ENCODE peak calls at places on chromosome 1, in four cellular contexts. Z is GM13976, Q is omental fat pad, V is endothelial cell of umbilical vein. Y is an unnamed sample.

GRCh38 chr1:151159373-151159772 is 2.9 kb downstream of the TNFAIP8L2 start:
- DNase-seq in V (no peak), Q (no peak), Z (no peak), Y (no peak)

GRCh38 chr1:234730542-234731370 is 120.8 kb upstream of the IRF2BP2 start:
- DNase-seq in V (no peak), Z (peak; percentile 69), Q (no peak), Y (peak; percentile 78)

GRCh38 chr1:145719230-145720079 is at the start of gene CD160:
- DNase-seq in Z (peak; percentile 57), Q (no peak), V (no peak), Y (peak; percentile 58)

GRCh38 chr1:202200112-202200548 is 6.5 kb downstream of the LGR6 start:
- DNase-seq in Z (no peak), V (no peak), Q (no peak), Y (no peak)

GRCh38 chr1:204377800-204378608 is 18.3 kb upstream of the PLEKHA6 start:
- DNase-seq in Q (no peak), V (peak; percentile 45), Z (peak; percentile 65), Y (peak; percentile 67)

GRCh38 chr1:58104960-58105359 is 441.6 kb downstream of the OMA1 start:
- DNase-seq in V (no peak), Q (no peak), Z (peak; percentile 26), Y (no peak)

GRCh38 chr1:222880586-222880985 is 65.7 kb downstream of the DISP1 start:
- DNase-seq in Z (no peak), V (peak; percentile 10), Q (no peak), Y (peak; percentile 64)

GRCh38 chr1:117698398-117699160 is 92.7 kb downstream of the TENT5C start:
- DNase-seq in Q (no peak), Z (no peak), V (no peak), Y (no peak)

GRCh38 chr1:59686170-59686569 is 128.6 kb upstream of the HOOK1 start:
- DNase-seq in V (no peak), Z (no peak), Q (no peak), Y (no peak)

GRCh38 chr1:214546886-214547641 is 4.3 kb downstream of the PTPN14 start:
- DNase-seq in V (peak; percentile 81), Z (no peak), Q (no peak), Y (no peak)

GRCh38 chr1:221887091-221887746 is 145.3 kb upstream of the DUSP10 start:
- DNase-seq in Q (peak; percentile 25), Z (no peak), V (no peak), Y (no peak)

GRCh38 chr1:216194721-216195120 is 228.5 kb downstream of the USH2A start:
- DNase-seq in V (no peak), Q (no peak), Z (no peak), Y (no peak)

GRCh38 chr1:213371769-213372619 is 321.0 kb downstream of the RPS6KC1 start:
- DNase-seq in Z (no peak), V (no peak), Q (no peak), Y (no peak)

GRCh38 chr1:109396513-109396839 is 1.2 kb downstream of the SORT1 start:
- DNase-seq in V (no peak), Q (no peak), Z (no peak), Y (no peak)

GRCh38 chr1:88549536-88549935 is 134.5 kb upstream of the PKN2 start:
- DNase-seq in V (peak; percentile 10), Z (no peak), Q (no peak), Y (no peak)

DNA sequence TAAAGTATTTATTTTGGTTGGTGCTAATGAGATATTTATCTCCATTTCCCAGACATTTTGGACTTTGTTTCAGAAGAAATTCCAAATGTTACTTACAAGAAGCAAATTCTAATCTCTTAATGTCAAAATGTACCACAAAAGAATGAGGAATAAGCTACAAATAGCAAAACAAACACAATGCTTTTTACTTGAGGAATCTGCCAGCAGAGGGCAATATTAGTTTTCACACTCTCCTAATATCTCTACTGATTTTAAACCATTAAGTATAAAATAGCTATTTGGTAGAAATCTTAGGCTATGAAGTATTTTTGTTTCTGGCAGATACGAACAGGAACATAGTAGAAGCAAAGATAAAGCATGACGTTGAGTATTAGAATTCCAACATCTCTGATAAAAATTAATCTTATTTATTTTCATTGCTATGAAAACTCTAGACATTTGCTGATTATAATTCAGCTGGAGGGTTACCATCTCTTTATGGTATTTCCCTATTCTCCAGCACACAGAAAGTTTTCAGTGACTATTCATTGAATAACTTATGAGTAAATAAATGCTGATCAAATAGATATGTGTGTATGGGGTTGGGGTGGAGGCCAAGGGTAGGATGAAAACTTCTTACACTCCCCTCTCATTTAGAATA is 13.4 kb upstream of the HMCN1 start:
- DNase-seq in V (peak; percentile 76), Q (no peak), Z (no peak), Y (no peak)
- TF ChIP-seq CTCF in V (peak; percentile 31), Q (no peak), Z (peak; percentile 22), Y (peak; percentile 58)

GRCh38 chr1:240737268-240737667 is 125.3 kb upstream of the GREM2 start:
- DNase-seq in Q (no peak), Z (no peak), V (no peak), Y (no peak)

GRCh38 chr1:240737761-240738265 is 125.9 kb upstream of the GREM2 start:
- DNase-seq in V (no peak), Q (no peak), Z (no peak), Y (no peak)

GRCh38 chr1:240734001-240734400 is 122.0 kb upstream of the GREM2 start:
- DNase-seq in Q (no peak), Z (no peak), V (no peak), Y (no peak)

GRCh38 chr1:240732390-240732789 is 120.4 kb upstream of the GREM2 start:
- DNase-seq in Z (peak; percentile 60), V (peak; percentile 70), Q (no peak), Y (no peak)
- TF ChIP-seq CTCF in Z (peak; percentile 43), V (peak; percentile 55), Q (no peak), Y (peak; percentile 64)

GRCh38 chr1:208445710-208446702 is 201.8 kb upstream of the PLXNA2 start:
- DNase-seq in V (peak; percentile 16), Q (no peak), Z (no peak), Y (no peak)

GRCh38 chr1:208448425-208448824 is 204.2 kb upstream of the PLXNA2 start:
- DNase-seq in V (no peak), Z (no peak), Q (no peak), Y (no peak)

GRCh38 chr1:208450958-208451357 is 206.8 kb upstream of the PLXNA2 start:
- DNase-seq in Q (no peak), Z (no peak), V (no peak), Y (no peak)

GRCh38 chr1:208455821-208456220 is 211.6 kb upstream of the PLXNA2 start:
- DNase-seq in Z (no peak), Q (no peak), V (no peak), Y (no peak)

DNA sequence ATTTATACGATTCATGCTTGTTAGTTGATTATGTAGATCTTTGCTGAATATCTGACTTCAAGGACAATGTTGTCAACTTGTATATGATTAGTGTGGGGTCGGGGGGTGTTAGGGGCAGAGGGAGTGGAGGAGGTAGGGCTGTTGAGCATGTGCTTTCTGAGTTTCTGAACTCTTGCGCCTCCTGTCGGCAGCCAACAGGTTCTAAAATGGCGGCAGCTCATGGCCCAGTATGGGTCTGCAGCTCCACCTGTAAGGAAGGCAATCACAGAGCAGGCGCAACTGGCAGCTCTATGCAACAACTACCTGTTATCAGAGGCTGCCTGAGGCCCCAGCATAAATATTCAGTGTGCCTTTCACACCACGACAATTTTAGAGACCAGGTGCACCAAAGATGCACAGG is 205.8 kb upstream of the PLXNA2 start:
- DNase-seq in Z (no peak), Q (no peak), V (no peak), Y (no peak)
- TF ChIP-seq CTCF in Z (no peak), Q (no peak), V (no peak), Y (no peak)

GRCh38 chr1:32924881-32925344 is 23.7 kb upstream of the TMEM54 start:
- DNase-seq in Z (no peak), V (no peak), Q (no peak), Y (peak; percentile 33)
- TF ChIP-seq CTCF in Z (no peak), V (peak; percentile 4), Q (no peak), Y (peak; percentile 6)

GRCh38 chr1:147815503-147815902 is 55.1 kb upstream of the GJA5 start:
- DNase-seq in Q (no peak), V (no peak), Z (no peak), Y (no peak)
- TF ChIP-seq CTCF in Q (no peak), V (no peak), Z (no peak), Y (no peak)

DNA sequence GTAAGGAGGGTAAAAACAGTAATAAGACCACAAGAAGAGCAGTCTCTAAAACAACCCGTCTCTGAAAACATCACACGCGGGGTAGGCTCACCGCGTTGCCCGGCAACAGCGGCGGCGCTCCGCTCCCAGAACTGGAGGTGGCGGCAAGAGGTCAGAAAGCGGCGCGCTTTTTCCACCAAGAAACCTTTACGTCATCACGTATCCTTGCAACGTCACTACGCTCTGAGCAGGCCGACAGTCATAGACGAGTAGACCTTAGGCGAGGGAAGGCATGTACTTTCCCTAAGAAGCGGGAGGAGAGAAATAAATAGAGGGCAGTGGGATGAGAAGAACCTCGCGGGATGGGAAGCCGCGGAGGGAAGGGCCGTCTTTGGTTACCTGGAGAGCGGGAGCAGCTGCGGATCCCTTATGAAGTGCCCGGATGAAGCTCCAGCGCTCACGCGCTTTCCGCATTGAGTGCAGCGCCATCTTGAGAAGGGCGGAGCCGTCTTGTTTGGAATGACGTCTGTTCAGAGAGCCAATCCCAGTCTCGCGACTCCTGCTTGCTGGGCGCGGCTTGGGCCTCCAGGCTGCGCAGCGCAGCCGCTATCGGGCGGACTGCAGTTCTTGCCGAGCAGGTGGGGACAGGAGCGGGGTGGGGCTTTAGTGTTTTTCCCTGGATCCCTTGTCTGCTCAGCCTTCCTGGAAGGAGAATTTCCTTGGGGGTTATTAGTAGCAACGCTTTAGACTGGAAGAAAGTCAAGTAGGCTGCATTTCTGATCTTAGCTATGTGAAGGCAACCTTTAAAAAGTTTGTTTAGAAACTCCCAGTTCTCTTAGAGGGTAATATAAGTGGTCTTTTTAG is at the start of gene WARS2:
- DNase-seq in Z (peak; percentile 91), V (peak; percentile 97), Q (peak; percentile 76), Y (peak; percentile 95)
- TF ChIP-seq CTCF in Z (peak; percentile 15), V (no peak), Q (no peak), Y (no peak)

GRCh38 chr1:156749429-156750118 is 1.9 kb downstream of the HDGF start:
- DNase-seq in Z (no peak), Q (no peak), V (no peak), Y (no peak)

GRCh38 chr1:156752843-156753486 is 1.5 kb upstream of the HDGF start:
- DNase-seq in Z (no peak), V (no peak), Q (no peak), Y (no peak)

GRCh38 chr1:156750191-156750931 is 1.1 kb downstream of the HDGF start:
- DNase-seq in Q (peak; percentile 48), Z (peak; percentile 37), V (peak; percentile 28), Y (peak; percentile 80)

GRCh38 chr1:156751724-156752481 is 428 bp upstream of the HDGF start:
- DNase-seq in V (peak; percentile 97), Z (peak; percentile 96), Q (peak; percentile 82), Y (peak; percentile 97)

DNA sequence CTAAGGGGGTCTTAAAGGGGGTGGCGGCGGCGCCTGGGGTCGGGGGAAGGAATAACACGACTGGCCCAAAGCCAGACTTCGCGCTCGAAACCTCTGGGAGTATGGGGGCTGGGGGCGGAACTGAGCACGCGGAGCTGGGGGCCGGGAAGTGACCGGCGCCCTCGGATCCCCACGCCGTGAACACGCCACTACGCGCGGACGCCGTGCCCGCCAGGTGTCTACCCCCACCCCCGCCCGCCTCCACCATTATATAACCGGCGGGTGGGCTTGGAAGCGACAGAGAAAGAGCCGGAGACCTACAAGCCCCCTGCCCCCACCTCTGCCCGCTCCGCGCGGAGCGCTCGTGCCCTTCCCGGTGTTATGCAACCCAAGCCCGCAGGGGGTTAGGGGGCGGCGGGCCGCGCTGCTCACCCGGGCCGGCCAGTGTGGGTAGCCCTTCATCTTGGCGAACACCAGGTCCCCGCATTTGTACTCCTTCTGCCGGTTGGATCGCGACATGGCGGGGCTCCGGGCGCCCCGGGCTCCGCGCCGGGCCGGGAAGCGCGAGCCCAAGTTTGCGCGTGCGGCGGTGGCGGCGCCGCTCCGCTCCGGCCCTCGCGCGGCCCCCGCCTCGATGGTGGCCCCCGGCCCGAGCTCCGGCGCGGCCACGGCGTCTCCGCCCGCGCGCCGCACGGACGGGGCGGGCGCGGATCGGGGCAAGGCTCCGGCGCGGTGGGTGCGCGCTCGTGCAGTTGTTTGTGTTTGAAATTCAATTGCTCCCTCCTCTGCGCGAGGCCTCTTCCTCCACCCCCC is at the start of gene HDGF:
- DNase-seq in Z (peak; percentile 46), V (peak; percentile 40), Q (no peak), Y (peak; percentile 57)
- TF ChIP-seq CTCF in Z (no peak), V (no peak), Q (no peak), Y (no peak)